ENCODE peak calls at places on chromosomes 4 and X, in five cellular contexts. I is substantia nigra; W is fibroblast of the aortic adventitia; Y is fibroblast of mammary gland; O is CD8-positive, alpha-beta T cell. M is an unnamed sample.

GRCh38 chr4:80143305-80143679 is 54.0 kb upstream of the PRDM8 start:
- DNase-seq in Y (no peak), O (no peak), W (no peak), I (no peak), M (no peak)

GRCh38 chr4:76301068-76301774 is 5.3 kb upstream of the STBD1 start:
- DNase-seq in W (peak), I (no peak), Y (peak), O (no peak), M (no peak)

GRCh38 chr4:110484029-110484428 is 8.1 kb downstream of the ENPEP start:
- DNase-seq in Y (no peak), I (no peak), O (no peak), W (no peak), M (no peak)

GRCh38 chr4:56213543-56213942 is 173.7 kb downstream of the AASDH start:
- DNase-seq in Y (no peak), O (no peak), W (no peak), I (no peak), M (no peak)

GRCh38 chr4:113020966-113021365 is 28.5 kb upstream of the ANK2 start:
- DNase-seq in I (no peak), O (no peak), Y (peak), W (peak), M (no peak)

GRCh38 chrX:45849261-45849660 is 648.6 kb upstream of the DIPK2B start:
- DNase-seq in Y (peak), I (no peak), O (peak), W (peak), M (peak)

GRCh38 chrX:3514996-3515395 is 168.5 kb upstream of the MXRA5 start:
- DNase-seq in W (peak), I (no peak), O (no peak), Y (peak), M (no peak)

GRCh38 chrX:41265615-41266014 is 68.3 kb upstream of the DDX3X start:
- DNase-seq in O (peak), I (peak), W (peak), Y (peak), M (peak)

GRCh38 chrX:103571121-103571520 is 14.2 kb upstream of the TCEAL4 start:
- DNase-seq in O (no peak), I (no peak), Y (no peak), W (no peak), M (no peak)

GRCh38 chr4:100696531-100696930 is 178.7 kb upstream of the EMCN start:
- DNase-seq in W (no peak), Y (no peak), I (no peak), O (no peak), M (no peak)

GRCh38 chr4:40149960-40150385 is 46.9 kb upstream of the RHOH start:
- DNase-seq in W (peak), O (peak), Y (peak), I (no peak), M (peak)

GRCh38 chr4:39305902-39306677 is 60.1 kb downstream of the RFC1 start:
- DNase-seq in Y (peak), W (no peak), I (no peak), O (no peak), M (no peak)

GRCh38 chr4:185204238-185204910 is 574 bp upstream of the CFAP97 start:
- DNase-seq in Y (peak), I (no peak), W (peak), O (no peak), M (no peak)

GRCh38 chr4:139564502-139564901 is 8.5 kb upstream of the SETD7 start:
- DNase-seq in I (no peak), Y (no peak), W (no peak), O (no peak), M (no peak)

GRCh38 chr4:41718907-41719306 is 29.6 kb downstream of the PHOX2B start:
- DNase-seq in W (peak), O (no peak), Y (peak), I (no peak), M (no peak)